ENCODE peak calls at places on chromosome 10, in ten cellular contexts. G, Y, A, F, Q, K, O, P, S and V are unnamed samples. For H3K4me1 and H3K27me3, the result is how much of the 10 kb centered on the place peaks cover.

GRCh38 chr10:92208736-92209135 is 82.1 kb downstream of the CPEB3 start:
- DNase-seq in Q (no peak), P (no peak), K (peak), A (no peak), O (peak), F (no peak), G (no peak), S (no peak), Y (no peak), V (no peak)

GRCh38 chr10:50503661-50504320 is 120.0 kb downstream of the SGMS1 start:
- DNase-seq in O (no peak), A (no peak), Y (no peak), P (no peak), F (no peak), K (no peak), S (no peak), G (no peak), Q (no peak), V (no peak)

GRCh38 chr10:79021331-79021907 is 47.3 kb upstream of the ZMIZ1 start:
- DNase-seq in G (no peak), P (peak), A (peak), O (no peak), S (no peak), K (no peak), Y (no peak), F (no peak), Q (peak), V (no peak)

GRCh38 chr10:74011016-74011415 is 13.1 kb downstream of the VCL start:
- DNase-seq in S (no peak), O (no peak), A (no peak), P (no peak), Q (no peak), K (no peak), F (no peak), Y (no peak), G (no peak), V (no peak)

GRCh38 chr10:47257396-47258120 is 42.4 kb upstream of the GDF10 start:
- DNase-seq in G (no peak), A (no peak), K (peak), O (peak), S (peak), Q (no peak), P (no peak), Y (no peak), F (no peak), V (no peak)

GRCh38 chr10:91992026-91992425 is 68.5 kb downstream of the BTAF1 start:
- DNase-seq in P (no peak), Y (no peak), Q (no peak), S (no peak), K (no peak), O (no peak), A (no peak), G (no peak), F (no peak), V (no peak)

GRCh38 chr10:89301721-89302445 is at the start of gene IFIT2:
- DNase-seq in K (peak), F (no peak), Q (peak), A (peak), S (peak), Y (no peak), G (no peak), O (peak), P (no peak), V (peak)

GRCh38 chr10:59587083-59587755 is 122.4 kb downstream of the SLC16A9 start:
- DNase-seq in S (no peak), K (no peak), O (no peak), F (no peak), Q (no peak), P (no peak), G (no peak), A (no peak), Y (no peak), V (no peak)

GRCh38 chr10:59680199-59680598 is 29.5 kb downstream of the SLC16A9 start:
- DNase-seq in G (no peak), Q (no peak), F (no peak), S (no peak), P (no peak), A (no peak), O (no peak), K (no peak), Y (no peak), V (no peak)

GRCh38 chr10:105733919-105734318 is 1092.8 kb downstream of the SORCS3 start:
- DNase-seq in F (no peak), P (no peak), Q (no peak), G (no peak), S (no peak), Y (no peak), A (no peak), O (no peak), K (no peak), V (no peak)

GRCh38 chr10:71398991-71399375 is 2.3 kb downstream of the CDH23 start:
- DNase-seq in F (no peak), O (no peak), Y (no peak), G (no peak), A (no peak), S (no peak), P (no peak), Q (no peak), K (no peak), V (no peak)

GRCh38 chr10:3755440-3756359 is 29.3 kb downstream of the KLF6 start:
- DNase-seq in K (peak), Y (no peak), A (no peak), S (no peak), P (no peak), G (no peak), F (no peak), O (peak), Q (no peak), V (no peak)

GRCh38 chr10:129971381-129972144 is 7.5 kb upstream of the EBF3 start:
- DNase-seq in G (peak), S (peak), P (peak), K (peak), A (no peak), O (peak), F (no peak), Y (peak), Q (peak), V (peak)

GRCh38 chr10:127041561-127041960 is 136.3 kb downstream of the DOCK1 start:
- DNase-seq in S (peak), Q (no peak), Y (no peak), K (peak), O (peak), G (no peak), A (no peak), P (no peak), F (peak), V (no peak)

GRCh38 chr10:78744521-78745090 is 324.2 kb upstream of the ZMIZ1 start:
- DNase-seq in O (no peak), S (no peak), Q (no peak), Y (no peak), G (no peak), P (no peak), A (no peak), F (no peak), K (no peak), V (no peak)

GRCh38 chr10:116385311-116385710 is 42.3 kb upstream of the PNLIPRP3 start:
- DNase-seq in Y (no peak), G (no peak), O (no peak), A (no peak), S (no peak), Q (no peak), F (no peak), P (no peak), K (no peak), V (no peak)

GRCh38 chr10:93777092-93777491 is 19.4 kb downstream of the LGI1 start:
- DNase-seq in P (no peak), O (peak), S (no peak), Q (no peak), F (no peak), G (no peak), K (no peak), Y (no peak), A (no peak), V (no peak)

GRCh38 chr10:70331486-70332268 is 47.9 kb upstream of the NPFFR1 start:
- DNase-seq in P (no peak), O (peak), S (peak), Q (no peak), K (peak), Y (no peak), F (peak), G (peak), A (peak), V (no peak)

GRCh38 chr10:84156768-84157167 is 16.8 kb upstream of the GPR15LG start:
- DNase-seq in K (peak), Q (no peak), Y (no peak), F (no peak), G (no peak), A (no peak), S (peak), O (no peak), P (no peak), V (no peak)

GRCh38 chr10:131747251-131747650 is 153.6 kb upstream of the PPP2R2D start:
- DNase-seq in Q (no peak), S (no peak), G (no peak), P (no peak), A (no peak), K (no peak), F (no peak), O (no peak), Y (no peak), V (no peak)

GRCh38 chr10:32005050-32005449 is 51.2 kb downstream of the KIF5B start:
- DNase-seq in A (no peak), Y (no peak), O (peak), K (peak), P (no peak), F (peak), G (no peak), S (peak), Q (no peak), V (peak)

GRCh38 chr10:983401-983800 is 4.8 kb upstream of the GTPBP4 start:
- DNase-seq in K (no peak), P (no peak), O (no peak), G (no peak), Y (no peak), Q (no peak), S (no peak), F (no peak), A (no peak), V (no peak)

GRCh38 chr10:98307916-98308315 is 39.9 kb upstream of the LOXL4 start:
- DNase-seq in Q (no peak), S (no peak), G (no peak), P (no peak), A (no peak), K (no peak), O (peak), F (no peak), Y (no peak), V (no peak)

GRCh38 chr10:31652038-31652437 is 276.6 kb downstream of the ARHGAP12 start:
- DNase-seq in G (no peak), Y (no peak), A (no peak), K (no peak), Q (no peak), O (no peak), P (no peak), F (no peak), S (no peak), V (no peak)

GRCh38 chr10:98323221-98324164 is 55.5 kb upstream of the LOXL4 start:
- DNase-seq in P (peak), Y (no peak), A (peak), Q (peak), G (peak), F (peak), K (peak), S (peak), O (peak), V (no peak)

GRCh38 chr10:33114451-33114944 is 156.5 kb upstream of the ITGB1 start:
- DNase-seq in S (peak), P (no peak), A (no peak), O (peak), K (peak), Y (no peak), Q (no peak), F (no peak), G (no peak), V (no peak)

GRCh38 chr10:86649471-86650150 is 4.7 kb upstream of the OPN4 start:
- DNase-seq in P (peak), S (no peak), F (no peak), K (no peak), Q (peak), A (peak), O (no peak), G (no peak), Y (no peak), V (no peak)

GRCh38 chr10:125559210-125559609 is 123.8 kb downstream of the TEX36 start:
- DNase-seq in Q (no peak), P (no peak), A (no peak), S (no peak), G (no peak), K (no peak), F (no peak), Y (no peak), O (no peak), V (no peak)

GRCh38 chr10:119651514-119652327 is 541 bp downstream of the BAG3 start:
- DNase-seq in K (no peak), Y (peak), P (peak), Q (peak), G (peak), S (peak), O (no peak), F (no peak), A (peak), V (no peak)

GRCh38 chr10:125375210-125375609 is 214.8 kb upstream of the CTBP2 start:
- DNase-seq in O (peak), K (no peak), A (no peak), Q (no peak), P (no peak), G (no peak), S (peak), Y (no peak), F (peak), V (no peak)

GRCh38 chr10:82171899-82172298 is 296.9 kb downstream of the NRG3 start:
- DNase-seq in F (no peak), A (no peak), Y (no peak), O (no peak), P (no peak), S (no peak), G (no peak), Q (no peak), K (no peak), V (no peak)

GRCh38 chr10:84424731-84425165 is 96.4 kb downstream of the CCSER2 start:
- DNase-seq in O (peak), Y (no peak), F (peak), K (peak), P (peak), A (peak), S (peak), G (peak), Q (peak), V (peak)

GRCh38 chr10:95382596-95382995 is 91.8 kb upstream of the PDLIM1 start:
- DNase-seq in F (no peak), Y (no peak), S (no peak), O (no peak), A (no peak), G (no peak), K (no peak), P (no peak), Q (no peak), V (no peak)
- H3K4me3 ChIP-seq in F (no peak), Y (no peak), S (no peak), O (no peak), A (no peak), G (no peak), K (no peak), P (no peak), Q (no peak), V (no peak)

DNA sequence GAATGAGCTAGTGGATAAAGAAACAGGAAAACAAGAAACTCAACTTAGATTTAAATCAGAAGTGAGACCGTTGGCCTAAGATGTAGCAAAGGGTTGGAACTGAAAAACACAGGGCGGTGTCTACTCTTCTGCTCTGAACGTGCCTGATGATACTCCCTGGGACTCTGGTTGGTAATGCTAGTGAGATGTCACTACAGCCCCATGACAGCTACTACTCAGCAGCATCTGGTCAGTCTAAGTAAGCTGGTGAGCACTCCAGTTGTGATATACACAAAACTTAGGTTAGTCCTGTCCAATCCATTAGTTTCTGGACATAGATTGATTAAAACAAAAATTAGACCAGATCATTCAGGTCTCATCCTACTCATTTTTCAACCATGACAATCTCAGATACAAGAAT is 15.4 kb downstream of the MYPN start:
- DNase-seq in O (no peak), S (no peak), A (no peak), P (no peak), Y (no peak), K (no peak), Q (no peak), G (no peak), F (no peak), V (no peak)
- H3K4me1 ChIP-seq in O (under half), S (under half), A (half or more), P (under half), Y (under half), K (under half), Q (under half), G (under half), F (under half), V (under half)

DNA sequence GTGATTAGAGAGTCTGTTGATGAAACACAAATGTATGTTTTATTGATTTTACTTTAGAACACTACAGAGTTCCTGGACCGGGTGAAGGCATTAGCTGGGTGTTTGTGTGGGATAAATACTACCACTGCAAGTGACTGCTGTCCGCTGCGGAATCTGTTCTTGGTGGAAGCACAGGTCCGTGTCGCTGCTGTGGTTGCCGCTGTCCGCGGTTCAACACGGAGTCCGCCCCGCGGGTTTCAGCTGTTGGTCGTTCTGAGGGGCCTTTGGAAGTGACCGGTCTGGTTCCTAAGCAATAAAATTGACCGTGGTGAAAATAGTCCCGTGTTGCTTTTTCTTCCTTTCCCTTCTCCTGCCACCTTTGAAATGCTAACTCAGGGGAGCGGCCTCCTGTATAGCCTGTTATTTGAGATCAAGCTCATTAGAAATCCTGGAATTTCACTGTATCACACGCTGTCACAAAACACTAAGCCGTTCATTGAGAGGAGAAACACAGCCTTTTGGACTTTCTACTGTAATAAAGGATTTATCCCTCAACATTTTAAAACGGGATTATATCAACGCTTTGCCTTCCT is 2.7 kb downstream of the NKX6-2 start:
- DNase-seq in G (no peak), F (no peak), P (no peak), S (no peak), O (no peak), K (no peak), A (no peak), Y (peak), Q (no peak), V (no peak)
- H3K27me3 ChIP-seq in G (under half), F (under half), P (under half), S (under half), O (under half), K (half or more), A (under half), Y (half or more), Q (under half), V (under half)

DNA sequence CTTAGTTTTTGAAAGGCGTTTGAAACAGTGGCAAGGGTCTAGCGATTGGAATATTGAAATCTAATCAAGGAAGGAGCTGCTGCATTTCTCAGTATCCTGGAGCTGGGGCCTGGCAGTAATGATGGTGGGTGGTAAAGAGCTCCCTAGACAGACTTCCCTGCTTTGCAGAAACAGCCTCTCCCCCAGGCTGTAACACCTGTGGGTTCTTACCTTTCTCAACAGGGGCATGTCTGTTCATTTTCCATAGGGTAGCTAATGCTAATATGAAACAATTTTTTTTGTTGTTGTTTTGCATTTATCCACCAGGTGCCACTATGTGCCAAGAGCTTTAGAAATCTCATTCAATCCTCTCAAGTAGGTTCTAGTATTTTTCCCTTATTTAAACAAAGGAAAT is 345.5 kb downstream of the REEP3 start:
- DNase-seq in P (no peak), O (no peak), K (peak), Q (no peak), G (no peak), A (no peak), S (peak), F (peak), Y (no peak), V (no peak)
- H3K4me3 ChIP-seq in P (no peak), O (no peak), K (no peak), Q (no peak), G (peak), A (no peak), S (no peak), F (no peak), Y (no peak), V (no peak)

GRCh38 chr10:122417667-122418066 is 36.8 kb upstream of the ARMS2 start:
- DNase-seq in O (peak), Y (no peak), F (no peak), Q (no peak), P (no peak), A (no peak), G (no peak), S (peak), K (peak), V (no peak)

GRCh38 chr10:122419890-122420623 is 34.4 kb upstream of the ARMS2 start:
- DNase-seq in K (peak), S (peak), P (no peak), Y (no peak), O (peak), Q (no peak), F (no peak), A (no peak), G (no peak), V (no peak)

GRCh38 chr10:122420624-122421007 is 33.8 kb upstream of the ARMS2 start:
- DNase-seq in G (no peak), Y (no peak), S (no peak), P (no peak), O (peak), Q (no peak), K (no peak), F (no peak), A (no peak), V (no peak)

GRCh38 chr10:122421054-122421625 is 33.3 kb upstream of the ARMS2 start:
- DNase-seq in K (no peak), G (no peak), P (no peak), Q (no peak), Y (no peak), S (peak), F (no peak), O (no peak), A (no peak), V (no peak)

DNA sequence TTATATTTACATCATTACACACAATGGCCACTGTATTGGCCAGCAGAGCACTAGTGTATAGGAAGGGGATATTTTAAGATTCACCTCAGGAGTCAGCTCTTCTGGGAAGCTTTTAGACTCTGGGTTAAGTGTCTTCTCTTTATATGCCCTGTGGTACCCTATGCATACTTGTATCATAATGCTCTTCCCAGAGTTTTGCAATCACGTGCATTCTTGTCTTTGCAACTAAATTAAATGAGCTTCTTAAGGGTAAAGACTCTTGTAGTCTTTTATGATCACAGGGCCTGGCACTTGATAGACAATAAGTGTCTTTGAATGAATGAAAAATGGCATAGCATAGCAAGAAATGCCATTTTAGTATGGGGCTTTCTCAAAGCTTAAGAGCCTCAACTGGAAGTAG is 35.4 kb upstream of the ARMS2 start:
- DNase-seq in G (no peak), A (no peak), K (peak), Q (no peak), Y (no peak), S (peak), P (no peak), F (no peak), O (no peak), V (no peak)
- H3K4me1 ChIP-seq in G (half or more), A (under half), K (under half), Q (under half), Y (under half), S (half or more), P (under half), F (under half), O (under half), V (under half)

GRCh38 chr10:22437620-22438588 is 92.6 kb downstream of the SPAG6 start:
- DNase-seq in P (peak), Q (no peak), O (peak), K (peak), Y (no peak), S (peak), A (no peak), F (no peak), G (no peak), V (no peak)
- H3K27me3 ChIP-seq in P (under half), Q (under half), O (under half), K (half or more), Y (under half), S (under half), A (under half), F (under half), G (under half), V (under half)